ENCODE peak calls at places on chromosomes 5 and 9, in ten cellular contexts. S is adrenal gland; E is suprapubic skin; B is CD8-positive, alpha-beta T cell; U is heart left ventricle; V is naive thymus-derived CD4-positive, alpha-beta T cell; A is spleen; J is fibroblast of lung; D is heart right ventricle; T is neural progenitor cell. L is an unnamed sample.
A peak's percentile ranks its signal among the peaks of the same experiment; 100 is the strongest.

GRCh38 chr9:37430841-37431597 is 8.5 kb downstream of the GRHPR start:
- DNase-seq in S (no peak), E (no peak), B (no peak), U (no peak), V (no peak), A (no peak), J (no peak), D (no peak), T (peak; percentile 73), L (no peak)

GRCh38 chr9:116430849-116431248 is 256.3 kb upstream of the TRIM32 start:
- DNase-seq in S (peak; percentile 42), E (no peak), B (no peak), U (no peak), V (no peak), A (no peak), J (no peak), D (no peak), T (no peak), L (no peak)

GRCh38 chr9:36401897-36402480 is 1.9 kb upstream of the RNF38 start:
- DNase-seq in S (no peak), E (no peak), B (no peak), U (no peak), V (no peak), A (no peak), J (no peak), D (no peak), T (no peak), L (no peak)

GRCh38 chr5:93593476-93594060 is 10.5 kb downstream of the NR2F1 start:
- DNase-seq in S (no peak), E (no peak), B (no peak), U (no peak), V (no peak), A (no peak), J (no peak), D (no peak), T (peak; percentile 69), L (no peak)

GRCh38 chr9:73541923-73542322 is 390.3 kb downstream of the ANXA1 start:
- DNase-seq in S (no peak), E (no peak), B (no peak), U (no peak), V (no peak), A (no peak), J (no peak), D (no peak), T (no peak), L (no peak)

GRCh38 chr9:135156525-135157510 is 69.3 kb downstream of the OLFM1 start:
- DNase-seq in S (peak; percentile 64), E (no peak), B (no peak), U (peak; percentile 47), V (no peak), A (no peak), J (peak; percentile 29), D (peak; percentile 51), T (peak; percentile 92), L (no peak)

GRCh38 chr9:136700959-136701664 is 11.3 kb upstream of the DIPK1B start:
- DNase-seq in S (no peak), E (no peak), B (peak; percentile 32), U (no peak), V (peak; percentile 45), A (peak; percentile 85), J (no peak), D (no peak), T (no peak), L (no peak)

GRCh38 chr9:71552480-71552879 is 215.8 kb downstream of the CEMIP2 start:
- DNase-seq in S (no peak), E (no peak), B (no peak), U (no peak), V (no peak), A (no peak), J (no peak), D (no peak), T (peak; percentile 64), L (no peak)

GRCh38 chr9:118596374-118597015 is 772.7 kb downstream of the BRINP1 start:
- DNase-seq in S (no peak), E (no peak), B (no peak), U (no peak), V (no peak), A (no peak), J (no peak), D (no peak), T (no peak), L (no peak)

GRCh38 chr9:68749579-68750159 is 44.6 kb downstream of the PIP5K1B start:
- DNase-seq in S (no peak), E (no peak), B (no peak), U (no peak), V (peak; percentile 1), A (no peak), J (no peak), D (no peak), T (peak; percentile 4), L (no peak)
- H3K27ac ChIP-seq in S (no peak overlapping the region), E (no peak overlapping the region), B (no peak overlapping the region), U (no peak overlapping the region), V (no peak overlapping the region), A (no peak overlapping the region), J (no peak overlapping the region), D (peak overlapping the region; percentile 29), T (no peak overlapping the region), L (no peak overlapping the region)

GRCh38 chr5:154607746-154608145 is 129.7 kb upstream of the HAND1 start:
- DNase-seq in S (no peak), E (no peak), B (no peak), U (no peak), V (no peak), A (no peak), J (no peak), D (no peak), T (peak; percentile 38), L (no peak)

GRCh38 chr5:154603978-154604679 is 126.1 kb upstream of the HAND1 start:
- DNase-seq in S (peak; percentile 45), E (no peak), B (no peak), U (no peak), V (no peak), A (no peak), J (peak; percentile 38), D (peak; percentile 21), T (peak; percentile 40), L (no peak)

GRCh38 chr5:154608531-154609011 is 130.5 kb upstream of the HAND1 start:
- DNase-seq in S (no peak), E (no peak), B (no peak), U (no peak), V (no peak), A (no peak), J (no peak), D (no peak), T (peak; percentile 57), L (no peak)

GRCh38 chr5:154606246-154606645 is 128.2 kb upstream of the HAND1 start:
- DNase-seq in S (no peak), E (no peak), B (no peak), U (no peak), V (no peak), A (no peak), J (no peak), D (no peak), T (no peak), L (no peak)

DNA sequence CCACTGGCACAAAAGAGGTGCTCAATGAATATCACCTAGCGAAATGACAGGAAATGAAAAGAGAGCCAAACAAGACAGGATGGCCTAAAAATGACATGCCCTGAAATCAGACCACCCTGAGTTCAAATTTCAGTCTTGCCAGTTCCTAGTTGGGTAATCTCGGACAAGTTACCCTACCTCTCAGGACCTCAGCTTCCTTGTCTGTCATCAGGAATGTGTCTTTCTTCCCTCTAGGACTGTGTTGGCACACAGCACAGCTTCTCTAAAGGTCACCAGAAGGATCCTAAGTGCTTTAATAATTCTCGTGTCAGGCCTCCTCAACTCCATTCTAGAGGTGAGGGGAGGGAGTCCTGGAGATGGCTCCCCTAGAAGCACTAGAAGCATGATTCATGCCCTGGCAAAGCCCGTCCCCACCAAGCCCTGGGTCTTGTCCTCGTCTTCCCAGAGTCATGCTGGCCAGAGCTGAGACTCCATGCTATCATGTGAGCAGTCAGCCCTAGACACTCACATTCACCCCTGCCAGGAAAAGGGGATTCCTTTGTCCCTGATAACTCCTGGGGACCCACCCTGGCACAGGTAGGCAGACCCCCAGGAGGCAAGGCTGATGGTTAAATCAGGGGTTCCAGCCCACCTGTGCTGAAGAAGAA is 128.8 kb upstream of the HAND1 start:
- DNase-seq in S (no peak), E (no peak), B (no peak), U (no peak), V (no peak), A (no peak), J (no peak), D (no peak), T (no peak), L (no peak)
- H3K27ac ChIP-seq in S (no peak overlapping the region), E (no peak overlapping the region), B (no peak overlapping the region), U (no peak overlapping the region), V (no peak overlapping the region), A (no peak overlapping the region), J (no peak overlapping the region), D (no peak overlapping the region), T (no peak overlapping the region), L (no peak overlapping the region)

GRCh38 chr9:134131471-134132207 is 4.2 kb upstream of the WDR5 start:
- DNase-seq in S (no peak), E (no peak), B (no peak), U (no peak), V (no peak), A (no peak), J (no peak), D (no peak), T (no peak), L (no peak)
- H3K27ac ChIP-seq in S (no peak overlapping the region), E (peak overlapping the region; percentile 45), B (no peak overlapping the region), U (peak overlapping the region; percentile 70), V (no peak overlapping the region), A (no peak overlapping the region), J (no peak overlapping the region), D (peak overlapping the region; percentile 71), T (peak overlapping the region; percentile 82), L (no peak overlapping the region)

GRCh38 chr9:113492343-113493079 is 29.0 kb downstream of the RGS3 start:
- DNase-seq in S (no peak), E (no peak), B (no peak), U (no peak), V (no peak), A (no peak), J (peak; percentile 46), D (no peak), T (no peak), L (no peak)

GRCh38 chr9:113488071-113488470 is 24.5 kb downstream of the RGS3 start:
- DNase-seq in S (no peak), E (no peak), B (no peak), U (no peak), V (no peak), A (no peak), J (no peak), D (no peak), T (no peak), L (no peak)

GRCh38 chr9:113485761-113486115 is 22.2 kb downstream of the RGS3 start:
- DNase-seq in S (no peak), E (no peak), B (no peak), U (no peak), V (no peak), A (no peak), J (no peak), D (no peak), T (no peak), L (no peak)

GRCh38 chr9:113486327-113486726 is 22.8 kb downstream of the RGS3 start:
- DNase-seq in S (no peak), E (no peak), B (no peak), U (no peak), V (no peak), A (no peak), J (no peak), D (no peak), T (no peak), L (no peak)

GRCh38 chr9:113488490-113488889 is 25.0 kb downstream of the RGS3 start:
- DNase-seq in S (peak; percentile 79), E (no peak), B (no peak), U (peak; percentile 68), V (no peak), A (no peak), J (peak; percentile 46), D (peak; percentile 71), T (no peak), L (no peak)
- H3K27ac ChIP-seq in S (no peak overlapping the region), E (peak overlapping the region; percentile 48), B (no peak overlapping the region), U (peak overlapping the region; percentile 83), V (no peak overlapping the region), A (no peak overlapping the region), J (peak overlapping the region; percentile 44), D (peak overlapping the region; percentile 91), T (no peak overlapping the region), L (no peak overlapping the region)

L was measured in RWPE2.